ENCODE peak calls at places on chromosomes 7 and 10, in nine cellular contexts. V, B, I, Z, A, S, L, W and K are unnamed samples.

GRCh38 chr10:71045188-71045841 is 156.9 kb upstream of the PCBD1 start:
- DNase-seq in V (no peak), A (no peak), S (no peak), L (no peak), B (no peak), I (no peak), W (no peak), Z (no peak), K (no peak)

GRCh38 chr10:116771101-116771705 is 28.8 kb upstream of the HSPA12A start:
- DNase-seq in A (peak), V (no peak), S (peak), W (peak), Z (peak), I (peak), L (no peak), B (no peak), K (peak)

GRCh38 chr10:13724484-13724883 is 137.7 kb downstream of the PRPF18 start:
- DNase-seq in B (no peak), V (no peak), S (peak), Z (peak), I (peak), A (peak), L (no peak), W (peak), K (no peak)

GRCh38 chr10:133359972-133360610 is 2.3 kb upstream of the FUOM start:
- DNase-seq in W (no peak), B (no peak), S (no peak), V (no peak), Z (no peak), A (no peak), L (no peak), I (no peak), K (no peak)

GRCh38 chr10:97399843-97400545 is 1.1 kb downstream of the RRP12 start:
- DNase-seq in W (peak), V (peak), I (peak), A (peak), B (no peak), S (no peak), L (no peak), Z (peak), K (peak)

GRCh38 chr10:49613882-49614241 is at the start of gene CHAT:
- DNase-seq in B (no peak), V (no peak), S (no peak), I (no peak), Z (no peak), W (no peak), L (no peak), A (no peak), K (no peak)

GRCh38 chr10:73906524-73907447 is 4.1 kb upstream of the PLAU start:
- DNase-seq in A (peak), W (peak), I (peak), V (peak), S (peak), B (peak), Z (peak), L (peak), K (peak)

GRCh38 chr10:122853665-122854313 is 8.1 kb upstream of the CUZD1 start:
- DNase-seq in S (no peak), A (peak), Z (peak), V (no peak), W (peak), L (no peak), I (no peak), B (no peak), K (peak)

GRCh38 chr10:3624367-3624766 is 160.6 kb downstream of the KLF6 start:
- DNase-seq in I (peak), Z (peak), W (peak), S (no peak), B (no peak), V (no peak), L (peak), A (peak), K (peak)

GRCh38 chr10:80210259-80210658 is 4.9 kb upstream of the ANXA11 start:
- DNase-seq in V (no peak), B (no peak), W (no peak), S (no peak), I (no peak), A (no peak), Z (no peak), L (no peak), K (no peak)

GRCh38 chr7:5589819-5590595 is 166.4 kb upstream of the TNRC18 start:
- DNase-seq in S (no peak), A (no peak), Z (no peak), B (no peak), I (no peak), L (no peak), V (no peak), W (no peak), K (no peak)

GRCh38 chr7:134943785-134944400 is 42.4 kb upstream of the AGBL3 start:
- DNase-seq in S (no peak), V (peak), W (peak), I (no peak), L (no peak), A (peak), B (no peak), Z (no peak), K (peak)

GRCh38 chr7:131753620-131754222 is 197.3 kb upstream of the PODXL start:
- DNase-seq in W (no peak), S (no peak), L (no peak), A (no peak), B (no peak), I (no peak), V (peak), Z (no peak), K (no peak)
- TF ChIP-seq CTCF in W (peak), S (no peak), L (no peak), A (peak), B (peak), I (peak), V (peak), Z (peak), K (peak)

GRCh38 chr7:23520582-23520981 is 11.2 kb downstream of the TRA2A start:
- DNase-seq in B (no peak), L (no peak), Z (no peak), V (no peak), A (no peak), S (no peak), I (no peak), W (no peak), K (no peak)

GRCh38 chr7:23530355-23530754 is 1.4 kb downstream of the TRA2A start:
- DNase-seq in B (no peak), W (peak), I (no peak), A (peak), S (no peak), Z (peak), L (no peak), V (no peak), K (peak)

GRCh38 chr7:23529262-23529859 is 2.4 kb downstream of the TRA2A start:
- DNase-seq in I (no peak), A (no peak), S (no peak), W (no peak), V (no peak), L (no peak), Z (no peak), B (no peak), K (no peak)

GRCh38 chr7:23523486-23524075 is 8.2 kb downstream of the TRA2A start:
- DNase-seq in L (no peak), A (no peak), B (no peak), I (no peak), S (no peak), Z (no peak), W (no peak), V (no peak), K (no peak)

DNA sequence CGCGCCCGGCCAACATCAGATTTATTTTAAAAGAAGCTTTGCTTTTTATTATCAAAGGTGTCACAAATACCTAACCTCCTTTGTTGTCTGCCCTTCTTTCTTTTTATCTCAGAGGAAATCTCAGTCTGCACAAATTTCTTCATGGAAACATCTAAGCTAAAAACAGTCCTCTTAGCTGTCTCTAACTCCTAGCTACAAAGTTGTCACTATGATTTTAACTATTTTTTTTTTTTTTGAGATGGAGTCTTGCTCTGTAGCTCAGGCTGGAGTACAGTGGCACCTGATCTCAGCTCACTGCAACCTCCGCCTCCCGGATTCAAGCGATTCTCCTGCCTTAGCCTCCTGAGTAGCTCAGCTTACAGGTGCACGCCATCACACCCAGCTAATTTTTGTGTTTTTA is 7.3 kb downstream of the TRA2A start:
- DNase-seq in W (no peak), B (no peak), I (no peak), A (no peak), Z (no peak), L (no peak), V (no peak), S (no peak), K (no peak)
- H3K4me3 ChIP-seq in W (no peak), B (no peak), I (no peak), A (no peak), Z (no peak), L (no peak), V (no peak), S (no peak), K (no peak)

GRCh38 chr7:37491919-37492694 is 43.4 kb upstream of the ELMO1 start:
- DNase-seq in W (no peak), V (peak), B (no peak), I (no peak), A (no peak), L (no peak), S (no peak), Z (no peak), K (no peak)
- TF ChIP-seq CTCF in W (no peak), V (no peak), B (no peak), I (no peak), A (no peak), L (no peak), S (no peak), Z (no peak), K (no peak)

DNA sequence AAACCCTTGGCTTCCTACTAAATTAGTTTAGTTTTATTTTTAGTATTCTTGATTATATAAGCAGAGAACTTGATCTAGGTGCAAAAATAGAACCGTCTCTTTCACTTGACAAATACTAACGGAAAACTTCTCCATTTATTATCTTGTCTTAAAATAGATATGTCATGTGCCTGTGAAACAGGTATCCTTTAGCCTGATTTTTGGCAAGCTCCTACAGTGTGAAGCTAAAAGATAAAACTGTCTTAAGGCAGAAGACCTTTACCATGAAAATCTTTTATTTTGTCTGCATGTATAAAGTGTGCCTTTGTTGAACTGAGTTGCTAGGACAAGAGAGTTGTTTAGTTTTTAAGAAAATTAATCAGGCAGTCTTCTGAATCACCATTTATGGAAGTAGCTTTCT is 90.6 kb downstream of the CYP51A1 start:
- DNase-seq in B (no peak), L (no peak), A (no peak), Z (no peak), I (no peak), S (no peak), W (peak), V (no peak), K (no peak)
- H3K4me3 ChIP-seq in B (no peak), L (peak), A (no peak), Z (no peak), I (no peak), S (no peak), W (no peak), V (no peak), K (no peak)

GRCh38 chr7:101234636-101235035 is 3.0 kb downstream of the CLDN15 start:
- DNase-seq in B (no peak), V (no peak), S (no peak), A (no peak), I (no peak), W (no peak), Z (no peak), L (no peak), K (no peak)

GRCh38 chr7:101236292-101236691 is 1.3 kb downstream of the CLDN15 start:
- DNase-seq in V (no peak), W (no peak), A (no peak), I (no peak), S (no peak), Z (no peak), B (no peak), L (no peak), K (no peak)

GRCh38 chr7:101233907-101234547 is 3.6 kb downstream of the CLDN15 start:
- DNase-seq in Z (no peak), S (no peak), A (no peak), I (no peak), L (no peak), V (no peak), W (no peak), B (no peak), K (no peak)

GRCh38 chr7:101235522-101235921 is 2.1 kb downstream of the CLDN15 start:
- DNase-seq in V (no peak), A (no peak), B (no peak), S (no peak), W (no peak), I (no peak), Z (no peak), L (no peak), K (no peak)

DNA sequence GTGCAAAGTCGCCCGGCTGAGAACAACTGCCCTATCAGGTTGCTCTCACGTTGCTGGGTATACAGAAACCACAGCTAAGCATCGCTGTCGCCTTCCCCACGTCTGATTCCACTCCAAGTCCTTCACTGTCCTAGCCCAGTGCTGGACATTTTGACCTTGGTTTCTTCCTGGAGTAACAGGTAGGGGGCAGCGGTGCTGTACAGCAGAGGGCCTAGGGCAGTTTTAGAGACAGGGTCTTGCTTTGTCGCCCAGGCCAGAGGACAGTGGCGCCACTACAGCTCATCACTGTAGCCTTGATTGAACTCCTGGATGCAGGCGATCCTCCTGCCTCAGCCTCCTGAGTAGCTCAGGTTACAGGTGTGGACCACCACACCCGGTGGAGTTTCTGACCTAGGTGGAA is 2.6 kb downstream of the CLDN15 start:
- DNase-seq in S (no peak), A (no peak), L (no peak), V (no peak), B (no peak), W (no peak), I (no peak), Z (no peak), K (no peak)
- TF ChIP-seq CTCF in S (no peak), A (peak), L (no peak), V (peak), B (peak), W (peak), I (peak), Z (peak), K (peak)

GRCh38 chr7:84042110-84042539 is 152.5 kb downstream of the SEMA3A start:
- DNase-seq in A (peak), S (no peak), L (no peak), Z (peak), B (peak), I (peak), V (no peak), W (peak), K (peak)
- H3K4me3 ChIP-seq in A (no peak), S (no peak), L (no peak), Z (no peak), B (no peak), I (no peak), V (no peak), W (no peak), K (no peak)